ENCODE peak calls at places on chromosomes 12 and 14, in five cellular contexts. O, M, D, G and E are unnamed samples.

GRCh38 chr12:95424271-95424994 is 49.5 kb upstream of the METAP2 start:
- DNase-seq in G (peak), M (no peak), D (no peak), O (no peak), E (no peak)

GRCh38 chr14:73167727-73168126 is 31.4 kb downstream of the PSEN1 start:
- DNase-seq in D (no peak), G (no peak), M (no peak), O (no peak), E (no peak)

GRCh38 chr12:21613931-21614330 is 9.3 kb upstream of the GYS2 start:
- DNase-seq in G (no peak), O (peak), D (no peak), M (no peak), E (no peak)

GRCh38 chr12:106089935-106090334 is 48.8 kb downstream of the NUAK1 start:
- DNase-seq in D (no peak), M (no peak), G (peak), O (no peak), E (no peak)

GRCh38 chr12:113214938-113215400 is 6.3 kb upstream of the TPCN1 start:
- DNase-seq in O (peak), G (peak), D (no peak), M (no peak), E (no peak)

GRCh38 chr14:95901014-95901413 is 24.4 kb downstream of the TUNAR start:
- DNase-seq in G (peak), M (no peak), D (no peak), O (no peak), E (no peak)

GRCh38 chr12:9702239-9702638 is 30.7 kb downstream of the CLECL1 start:
- DNase-seq in D (no peak), G (no peak), O (no peak), M (peak), E (no peak)

GRCh38 chr12:52566847-52567291 is 6.8 kb downstream of the KRT74 start:
- DNase-seq in D (no peak), M (peak), O (no peak), G (no peak), E (no peak)

GRCh38 chr14:105330491-105330895 is 15.9 kb downstream of the PACS2 start:
- DNase-seq in M (no peak), D (no peak), O (peak), G (peak), E (no peak)

GRCh38 chr12:113186033-113186365 is 478 bp downstream of the RITA1 start:
- DNase-seq in O (no peak), G (peak), M (no peak), D (no peak), E (no peak)

GRCh38 chr14:49919825-49920224 is 26.9 kb downstream of the ARF6 start:
- DNase-seq in G (no peak), D (no peak), M (no peak), O (no peak), E (no peak)

GRCh38 chr14:93207468-93208308 is 632 bp downstream of the UBR7 start:
- DNase-seq in G (peak), D (no peak), M (peak), O (peak), E (peak)

GRCh38 chr12:68113644-68114043 is 45.9 kb downstream of the IFNG start:
- DNase-seq in G (no peak), D (peak), O (no peak), M (no peak), E (no peak)

GRCh38 chr14:64990291-64990690 is 3.6 kb downstream of the FNTB start:
- DNase-seq in D (no peak), O (no peak), M (peak), G (no peak), E (no peak)

GRCh38 chr12:70074510-70074909 is 168.7 kb upstream of the CNOT2 start:
- DNase-seq in D (no peak), O (peak), G (no peak), M (no peak), E (no peak)

GRCh38 chr14:103802353-103802752 is 45.0 kb downstream of the PPP1R13B start:
- DNase-seq in D (no peak), M (no peak), G (no peak), O (peak), E (no peak)

GRCh38 chr12:131084341-131085011 is 130.8 kb downstream of the ADGRD1 start:
- DNase-seq in D (peak), O (no peak), M (no peak), G (no peak), E (no peak)

GRCh38 chr12:19181666-19182426 is 52.3 kb downstream of the PLEKHA5 start:
- DNase-seq in G (peak), O (no peak), M (no peak), D (no peak), E (no peak)
- TF ChIP-seq CTCF in G (peak), O (no peak), M (no peak), D (no peak), E (no peak)

DNA sequence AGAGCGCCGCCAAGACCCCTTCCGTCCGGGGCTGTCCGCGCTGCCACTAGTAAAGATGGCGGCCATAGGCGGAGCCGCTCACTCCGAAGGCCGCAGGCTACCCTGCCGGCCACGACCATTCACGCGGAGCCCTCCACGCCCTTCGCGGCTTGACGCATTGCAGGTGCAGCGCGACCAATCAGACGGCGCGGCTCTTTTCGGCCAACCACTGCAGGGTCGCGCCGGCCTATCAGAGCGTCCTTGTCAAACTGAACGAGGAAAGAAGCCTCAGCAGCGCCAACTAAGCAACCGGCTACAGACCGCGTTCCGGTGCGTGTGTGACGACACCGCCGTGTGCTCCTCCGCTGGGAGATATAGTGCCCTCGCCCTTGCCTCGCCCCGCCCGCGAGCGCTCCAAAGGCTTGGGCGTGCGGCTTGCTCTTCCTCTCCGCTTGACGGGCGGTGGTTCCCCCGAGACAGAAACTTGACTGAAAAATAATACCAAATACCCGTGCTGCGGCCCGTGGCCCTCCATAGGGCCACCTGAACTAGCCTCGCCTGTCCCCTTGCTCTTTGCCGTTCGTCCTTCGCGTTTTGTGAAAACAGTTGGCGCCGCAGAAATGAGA is 13.6 kb upstream of the CALM1 start:
- DNase-seq in D (peak), G (peak), O (peak), M (peak), E (peak)
- TF ChIP-seq CTCF in D (peak), G (no peak), O (peak), M (no peak), E (no peak)

DNA sequence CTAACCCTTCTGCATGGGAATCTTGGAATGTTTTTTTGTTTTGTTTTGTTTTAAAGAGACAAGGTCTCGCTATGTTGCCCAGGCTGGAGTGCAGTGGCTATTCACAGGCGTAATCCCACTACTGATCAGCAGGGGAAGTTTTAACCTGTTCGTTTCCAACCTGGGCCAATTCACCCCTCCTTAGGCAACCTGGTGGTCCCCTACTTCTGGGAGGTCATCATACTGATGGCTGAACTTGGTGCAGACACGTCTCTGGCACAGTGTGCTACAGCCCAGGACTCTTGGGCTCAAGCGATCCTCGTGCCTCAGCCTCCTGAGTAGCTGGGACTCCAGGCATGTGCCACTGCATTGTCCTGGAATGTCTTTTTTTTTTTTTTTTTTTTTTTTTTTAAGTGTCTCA is 48.9 kb upstream of the ISM2 start:
- DNase-seq in M (no peak), G (no peak), O (no peak), D (peak), E (no peak)
- TF ChIP-seq CTCF in M (no peak), G (peak), O (peak), D (peak), E (no peak)

GRCh38 chr12:34296143-34297041 is 274.1 kb downstream of the ALG10 start:
- DNase-seq in G (no peak), D (no peak), M (no peak), O (no peak), E (no peak)
- TF ChIP-seq CTCF in G (no peak), D (no peak), M (no peak), O (no peak), E (no peak)

GRCh38 chr14:88551094-88551870 is 3.5 kb downstream of the PTPN21 start:
- DNase-seq in G (peak), O (peak), D (peak), M (no peak), E (peak)
- TF ChIP-seq CTCF in G (peak), O (peak), D (peak), M (no peak), E (no peak)

DNA sequence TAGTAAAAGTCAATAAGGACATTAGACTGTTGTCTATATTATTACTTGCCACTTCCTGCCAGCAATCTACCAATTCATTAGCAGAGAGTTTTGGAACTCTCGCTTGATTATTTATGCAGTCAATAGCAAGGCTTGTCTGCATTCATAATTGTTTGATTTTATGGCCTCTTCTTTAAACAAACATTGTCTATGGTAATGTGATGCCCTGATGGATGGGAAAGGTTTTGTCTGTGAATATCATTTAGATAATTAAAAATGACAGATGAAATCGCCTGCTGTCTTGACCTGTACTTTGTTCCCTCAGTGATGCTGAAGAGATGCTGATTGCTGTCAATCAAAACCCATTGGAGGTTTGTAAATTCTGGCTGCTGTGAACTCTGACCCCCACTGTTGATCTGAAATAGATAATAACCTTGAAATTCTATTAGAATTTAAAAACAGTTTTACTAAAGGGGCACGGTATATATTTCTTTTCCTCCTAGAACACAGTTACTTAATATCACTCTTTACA is 455.3 kb downstream of the NPAS3 start:
- DNase-seq in M (no peak), G (no peak), O (no peak), D (no peak), E (no peak)
- TF ChIP-seq CTCF in M (no peak), G (no peak), O (no peak), D (no peak), E (no peak)

GRCh38 chr12:122946690-122947271 is 19.5 kb downstream of the ABCB9 start:
- DNase-seq in O (peak), G (peak), D (no peak), M (peak), E (no peak)
- TF ChIP-seq CTCF in O (peak), G (peak), D (no peak), M (no peak), E (no peak)

GRCh38 chr14:61570188-61570960 is 124.9 kb upstream of the HIF1A start:
- DNase-seq in D (no peak), O (no peak), M (no peak), G (peak), E (no peak)

GRCh38 chr14:61570961-61571299 is 124.4 kb upstream of the HIF1A start:
- DNase-seq in D (no peak), O (no peak), M (no peak), G (no peak), E (no peak)

GRCh38 chr14:61568572-61569011 is 126.7 kb upstream of the HIF1A start:
- DNase-seq in O (no peak), M (peak), D (peak), G (no peak), E (peak)

GRCh38 chr14:61569308-61569707 is 126.0 kb upstream of the HIF1A start:
- DNase-seq in G (no peak), D (no peak), O (no peak), M (no peak), E (no peak)

GRCh38 chr14:61569783-61570182 is 125.5 kb upstream of the HIF1A start:
- DNase-seq in M (peak), G (peak), O (peak), D (no peak), E (no peak)
- TF ChIP-seq CTCF in M (no peak), G (no peak), O (no peak), D (no peak), E (no peak)

GRCh38 chr12:10705655-10706054 is 17.5 kb downstream of the YBX3 start:
- DNase-seq in M (no peak), O (no peak), D (no peak), G (peak), E (no peak)
- TF ChIP-seq CTCF in M (no peak), O (no peak), D (no peak), G (no peak), E (no peak)

GRCh38 chr14:45526715-45527549 is 273.9 kb upstream of the MIS18BP1 start:
- DNase-seq in D (peak), G (no peak), M (no peak), O (peak), E (peak)
- TF ChIP-seq CTCF in D (peak), G (no peak), M (no peak), O (peak), E (peak)